ENCODE peak calls at places on chromosomes 16 and 17, in six cellular contexts. One of them, this sample, is unnamed.

GRCh38 chr16:84253173-84253572 is 13.4 kb upstream of the KCNG4 start:
- DNase-seq in body of pancreas: no peak
- DNase-seq in suprapubic skin: no peak
- DNase-seq in uterus: no peak
- DNase-seq in prostate gland: no peak
- DNase-seq in testis: no peak
- DNase-seq in this sample: no peak

GRCh38 chr16:1466968-1467521 is 7.8 kb downstream of the CLCN7 start:
- DNase-seq in suprapubic skin: no peak
- DNase-seq in body of pancreas: no peak
- DNase-seq in prostate gland: no peak
- DNase-seq in uterus: no peak
- DNase-seq in testis: no peak
- DNase-seq in this sample: no peak

GRCh38 chr16:51343411-51343810 is 192.3 kb upstream of the SALL1 start:
- DNase-seq in uterus: no peak
- DNase-seq in testis: no peak
- DNase-seq in prostate gland: no peak
- DNase-seq in suprapubic skin: no peak
- DNase-seq in body of pancreas: no peak
- DNase-seq in this sample: no peak

GRCh38 chr17:46943511-46944393 is 20.8 kb downstream of the GOSR2 start:
- DNase-seq in uterus: no peak
- DNase-seq in body of pancreas: peak
- DNase-seq in testis: peak
- DNase-seq in suprapubic skin: no peak
- DNase-seq in prostate gland: no peak
- DNase-seq in this sample: no peak

GRCh38 chr17:29608986-29609385 is 13.7 kb downstream of the CORO6 start:
- DNase-seq in uterus: no peak
- DNase-seq in testis: no peak
- DNase-seq in suprapubic skin: no peak
- DNase-seq in prostate gland: no peak
- DNase-seq in body of pancreas: no peak
- DNase-seq in this sample: no peak

GRCh38 chr17:34306466-34306865 is 12.8 kb upstream of the CCL8 start:
- DNase-seq in body of pancreas: no peak
- DNase-seq in testis: peak
- DNase-seq in prostate gland: no peak
- DNase-seq in suprapubic skin: no peak
- DNase-seq in uterus: no peak
- DNase-seq in this sample: no peak

GRCh38 chr16:2515180-2515803 is 1.5 kb downstream of the ATP6V0C start:
- DNase-seq in prostate gland: no peak
- DNase-seq in uterus: no peak
- DNase-seq in testis: no peak
- DNase-seq in suprapubic skin: peak
- DNase-seq in body of pancreas: peak
- DNase-seq in this sample: peak

GRCh38 chr16:82660966-82661365 is 34.2 kb downstream of the CDH13 start:
- DNase-seq in suprapubic skin: no peak
- DNase-seq in body of pancreas: no peak
- DNase-seq in uterus: no peak
- DNase-seq in prostate gland: no peak
- DNase-seq in testis: no peak
- DNase-seq in this sample: no peak

GRCh38 chr17:42010898-42011516 is 6.2 kb downstream of the DNAJC7 start:
- DNase-seq in uterus: no peak
- DNase-seq in testis: peak
- DNase-seq in body of pancreas: no peak
- DNase-seq in suprapubic skin: no peak
- DNase-seq in prostate gland: no peak
- DNase-seq in this sample: peak

GRCh38 chr17:28345420-28346198 is 10.0 kb downstream of the TNFAIP1 start:
- DNase-seq in testis: no peak
- DNase-seq in prostate gland: no peak
- DNase-seq in body of pancreas: peak
- DNase-seq in uterus: no peak
- DNase-seq in suprapubic skin: no peak
- DNase-seq in this sample: no peak
- TF ChIP-seq POLR2A in testis: no peak
- TF ChIP-seq POLR2A in prostate gland: no peak
- TF ChIP-seq POLR2A in body of pancreas: no peak
- TF ChIP-seq POLR2A in uterus: no peak
- TF ChIP-seq POLR2A in suprapubic skin: no peak
- TF ChIP-seq POLR2A in this sample: no peak

DNA sequence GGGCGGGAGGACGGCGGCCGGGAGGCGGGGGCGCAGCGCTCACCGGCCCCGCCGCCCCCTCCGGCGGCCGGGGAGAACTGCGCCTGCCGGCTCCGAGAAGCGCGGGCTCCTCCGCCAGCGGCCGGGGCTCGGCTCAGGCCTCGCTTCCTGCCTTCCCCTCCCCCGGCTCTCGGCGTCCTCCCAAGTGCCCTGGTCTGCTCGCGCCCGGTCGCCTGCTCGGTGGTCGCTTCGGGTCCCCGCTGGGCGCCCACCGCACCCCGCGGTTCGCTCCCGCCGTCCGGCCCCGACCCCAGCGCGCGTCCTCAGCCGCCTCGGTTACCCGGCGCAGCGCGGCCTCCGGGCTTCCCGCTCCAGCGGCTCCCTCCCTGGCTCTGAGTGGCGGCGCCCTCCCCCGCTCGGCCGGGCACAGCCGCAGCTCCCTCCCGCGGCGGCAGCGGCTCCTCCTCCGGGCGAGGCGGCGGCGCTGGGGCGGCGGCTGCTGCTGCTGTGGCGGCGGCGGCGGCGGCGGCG is 294 bp downstream of the UBTF start:
- DNase-seq in suprapubic skin: peak
- DNase-seq in testis: peak
- DNase-seq in uterus: peak
- DNase-seq in prostate gland: peak
- DNase-seq in body of pancreas: peak
- DNase-seq in this sample: peak
- TF ChIP-seq POLR2A in suprapubic skin: no peak
- TF ChIP-seq POLR2A in testis: no peak
- TF ChIP-seq POLR2A in uterus: no peak
- TF ChIP-seq POLR2A in prostate gland: no peak
- TF ChIP-seq POLR2A in body of pancreas: peak
- TF ChIP-seq POLR2A in this sample: peak

GRCh38 chr16:10944249-10945064 is at the start of gene CLEC16A:
- DNase-seq in testis: peak
- DNase-seq in uterus: peak
- DNase-seq in suprapubic skin: peak
- DNase-seq in prostate gland: peak
- DNase-seq in body of pancreas: peak
- DNase-seq in this sample: peak
- TF ChIP-seq POLR2A in testis: peak
- TF ChIP-seq POLR2A in uterus: no peak
- TF ChIP-seq POLR2A in suprapubic skin: no peak
- TF ChIP-seq POLR2A in prostate gland: peak
- TF ChIP-seq POLR2A in body of pancreas: peak
- TF ChIP-seq POLR2A in this sample: peak

GRCh38 chr16:28139530-28139929 is 72.2 kb downstream of the XPO6 start:
- DNase-seq in suprapubic skin: no peak
- DNase-seq in uterus: no peak
- DNase-seq in testis: no peak
- DNase-seq in body of pancreas: no peak
- DNase-seq in prostate gland: no peak
- DNase-seq in this sample: no peak

GRCh38 chr16:28136751-28137434 is 73.4 kb upstream of the GSG1L start:
- DNase-seq in body of pancreas: no peak
- DNase-seq in uterus: no peak
- DNase-seq in testis: peak
- DNase-seq in prostate gland: no peak
- DNase-seq in suprapubic skin: no peak
- DNase-seq in this sample: no peak

GRCh38 chr16:28146536-28146935 is 65.2 kb downstream of the XPO6 start:
- DNase-seq in suprapubic skin: no peak
- DNase-seq in testis: no peak
- DNase-seq in body of pancreas: no peak
- DNase-seq in uterus: no peak
- DNase-seq in prostate gland: no peak
- DNase-seq in this sample: no peak

GRCh38 chr16:28140788-28141618 is 70.8 kb downstream of the XPO6 start:
- DNase-seq in body of pancreas: peak
- DNase-seq in prostate gland: no peak
- DNase-seq in testis: no peak
- DNase-seq in suprapubic skin: no peak
- DNase-seq in uterus: no peak
- DNase-seq in this sample: peak
- TF ChIP-seq POLR2A in body of pancreas: no peak
- TF ChIP-seq POLR2A in prostate gland: no peak
- TF ChIP-seq POLR2A in testis: no peak
- TF ChIP-seq POLR2A in suprapubic skin: no peak
- TF ChIP-seq POLR2A in uterus: no peak
- TF ChIP-seq POLR2A in this sample: no peak

This sample was measured in erythroblast.